ENCODE peak calls at places on chromosomes 12 and 14, in five cellular contexts. One of them, this sample, is unnamed.

GRCh38 chr14:42002139-42002538 is 395.5 kb downstream of the LRFN5 start:
- DNase-seq in astrocyte of the spinal cord: peak
- DNase-seq in Calu3: no peak
- DNase-seq in GDM1: no peak
- DNase-seq in aorta: no peak
- DNase-seq in this sample: no peak

GRCh38 chr12:70756791-70757190 is 119.6 kb upstream of the PTPRB start:
- DNase-seq in astrocyte of the spinal cord: no peak
- DNase-seq in Calu3: no peak
- DNase-seq in GDM1: no peak
- DNase-seq in aorta: no peak
- DNase-seq in this sample: no peak

GRCh38 chr12:121883315-121883660 is 5.3 kb upstream of the PSMD9 start:
- DNase-seq in astrocyte of the spinal cord: no peak
- DNase-seq in Calu3: no peak
- DNase-seq in GDM1: no peak
- DNase-seq in aorta: no peak
- DNase-seq in this sample: no peak

GRCh38 chr12:121537814-121538698 is 42.8 kb downstream of the KDM2B start:
- DNase-seq in astrocyte of the spinal cord: no peak
- DNase-seq in Calu3: no peak
- DNase-seq in GDM1: no peak
- DNase-seq in aorta: peak
- DNase-seq in this sample: no peak

GRCh38 chr12:105721051-105721825 is 390.7 kb downstream of the C12orf75 start:
- DNase-seq in astrocyte of the spinal cord: peak
- DNase-seq in Calu3: no peak
- DNase-seq in GDM1: no peak
- DNase-seq in aorta: no peak
- DNase-seq in this sample: no peak

GRCh38 chr14:77498120-77498979 is at the start of gene ISM2:
- DNase-seq in astrocyte of the spinal cord: no peak
- DNase-seq in Calu3: peak
- DNase-seq in GDM1: no peak
- DNase-seq in aorta: no peak
- DNase-seq in this sample: no peak

GRCh38 chr14:55458800-55459577 is 18.6 kb upstream of the TBPL2 start:
- DNase-seq in astrocyte of the spinal cord: peak
- DNase-seq in Calu3: no peak
- DNase-seq in GDM1: no peak
- DNase-seq in aorta: no peak
- DNase-seq in this sample: no peak

GRCh38 chr12:70393787-70394519 is 27.9 kb downstream of the KCNMB4 start:
- DNase-seq in astrocyte of the spinal cord: peak
- DNase-seq in Calu3: no peak
- DNase-seq in GDM1: no peak
- DNase-seq in aorta: no peak
- DNase-seq in this sample: no peak

GRCh38 chr14:67485501-67486095 is 2.9 kb downstream of the TMEM229B start:
- DNase-seq in astrocyte of the spinal cord: peak
- DNase-seq in Calu3: no peak
- DNase-seq in GDM1: no peak
- DNase-seq in aorta: no peak
- DNase-seq in this sample: no peak

GRCh38 chr12:52045794-52046199 is 5.4 kb upstream of the NR4A1 start:
- DNase-seq in astrocyte of the spinal cord: no peak
- DNase-seq in Calu3: no peak
- DNase-seq in GDM1: peak
- DNase-seq in aorta: no peak
- DNase-seq in this sample: no peak

GRCh38 chr12:55861871-55862270 is 19.1 kb upstream of the MMP19 start:
- DNase-seq in astrocyte of the spinal cord: no peak
- DNase-seq in Calu3: no peak
- DNase-seq in GDM1: no peak
- DNase-seq in aorta: no peak
- DNase-seq in this sample: no peak

GRCh38 chr14:88792572-88793258 is at the start of gene EML5:
- DNase-seq in astrocyte of the spinal cord: peak
- DNase-seq in Calu3: peak
- DNase-seq in GDM1: peak
- DNase-seq in aorta: peak
- DNase-seq in this sample: peak

This sample was measured in chondrocyte.